ENCODE peak calls at places on chromosomes 1 and 21, in ten cellular contexts. J is CD8-positive, alpha-beta memory T cell; F is T-cell; B is brain pericyte; Q is mucosa of gallbladder; S is heart right ventricle; U is mucosa of descending colon; H is brain microvascular endothelial cell; W is heart left ventricle; I is NCI-H748 treated with DMSO at 0.1 percent for 48 hours. A is an unnamed sample.
A peak's percentile ranks its signal among the peaks of the same experiment; 100 is the strongest.

GRCh38 chr1:226738421-226738994 is 574 bp downstream of the ITPKB start:
- DNase-seq in J (peak; percentile 24), F (peak; percentile 46), B (no peak), Q (no peak), S (peak; percentile 43), U (peak; percentile 73), H (no peak), W (peak; percentile 50), I (no peak), A (no peak)

GRCh38 chr1:89781494-89782126 is 39.2 kb upstream of the LRRC8D start:
- DNase-seq in J (peak; percentile 38), F (peak; percentile 66), B (no peak), Q (no peak), S (no peak), U (no peak), H (no peak), W (no peak), I (no peak), A (no peak)

GRCh38 chr1:119535381-119535780 is 28.4 kb downstream of the HSD3B1 start:
- DNase-seq in J (no peak), F (no peak), B (no peak), Q (no peak), S (no peak), U (no peak), H (no peak), W (no peak), I (no peak), A (no peak)

GRCh38 chr1:14924012-14924452 is 229.5 kb upstream of the TMEM51 start:
- DNase-seq in J (peak; percentile 7), F (peak; percentile 6), B (no peak), Q (peak; percentile 66), S (peak; percentile 73), U (peak; percentile 78), H (no peak), W (peak; percentile 80), I (no peak), A (no peak)

GRCh38 chr1:214264196-214264595 is 16.8 kb upstream of the SMYD2 start:
- DNase-seq in J (no peak), F (no peak), B (no peak), Q (no peak), S (no peak), U (no peak), H (no peak), W (no peak), I (no peak), A (no peak)

GRCh38 chr1:208433086-208433485 is 188.9 kb upstream of the PLXNA2 start:
- DNase-seq in J (no peak), F (no peak), B (no peak), Q (no peak), S (no peak), U (no peak), H (no peak), W (no peak), I (no peak), A (no peak)

GRCh38 chr1:176188604-176189003 is 18.5 kb downstream of the COP1 start:
- DNase-seq in J (no peak), F (no peak), B (no peak), Q (no peak), S (no peak), U (no peak), H (no peak), W (no peak), I (no peak), A (no peak)

GRCh38 chr1:99728494-99729235 is 37.8 kb downstream of the FRRS1 start:
- DNase-seq in J (no peak), F (no peak), B (peak; percentile 27), Q (no peak), S (no peak), U (no peak), H (peak; percentile 51), W (peak; percentile 30), I (no peak), A (peak; percentile 23)

GRCh38 chr1:6108937-6109636 is 63.4 kb downstream of the KCNAB2 start:
- DNase-seq in J (no peak), F (peak; percentile 7), B (no peak), Q (no peak), S (peak; percentile 17), U (peak; percentile 47), H (peak; percentile 33), W (peak; percentile 19), I (peak; percentile 0), A (peak; percentile 28)

GRCh38 chr1:48039088-48040049 is 42.2 kb upstream of the TRABD2B start:
- DNase-seq in J (no peak), F (no peak), B (no peak), Q (no peak), S (no peak), U (no peak), H (no peak), W (peak; percentile 39), I (no peak), A (no peak)

GRCh38 chr1:203593723-203594122 is 32.9 kb upstream of the ATP2B4 start:
- DNase-seq in J (peak; percentile 47), F (peak; percentile 49), B (no peak), Q (no peak), S (peak; percentile 24), U (no peak), H (no peak), W (peak; percentile 48), I (no peak), A (no peak)

GRCh38 chr1:33370286-33370685 is 49.4 kb upstream of the A3GALT2 start:
- DNase-seq in J (no peak), F (no peak), B (no peak), Q (no peak), S (peak; percentile 47), U (no peak), H (no peak), W (peak; percentile 83), I (no peak), A (no peak)

GRCh38 chr1:9317591-9318331 is 25.1 kb downstream of the SPSB1 start:
- DNase-seq in J (no peak), F (no peak), B (no peak), Q (no peak), S (no peak), U (no peak), H (no peak), W (no peak), I (no peak), A (no peak)

GRCh38 chr1:161805399-161806197 is 39.5 kb downstream of the ATF6 start:
- DNase-seq in J (no peak), F (no peak), B (no peak), Q (no peak), S (no peak), U (no peak), H (no peak), W (no peak), I (no peak), A (no peak)

GRCh38 chr1:210294991-210295773 is 33.5 kb upstream of the HHAT start:
- DNase-seq in J (no peak), F (no peak), B (no peak), Q (peak; percentile 14), S (peak; percentile 60), U (no peak), H (peak; percentile 29), W (peak; percentile 81), I (no peak), A (no peak)

GRCh38 chr1:223771814-223772770 is 59.8 kb downstream of the CAPN2 start:
- DNase-seq in J (no peak), F (no peak), B (peak; percentile 61), Q (peak; percentile 54), S (peak; percentile 38), U (no peak), H (peak; percentile 95), W (peak; percentile 67), I (peak; percentile 35), A (peak; percentile 84)

GRCh38 chr1:209627349-209628196 is 24.7 kb downstream of the LAMB3 start:
- DNase-seq in J (peak; percentile 60), F (peak; percentile 57), B (no peak), Q (peak; percentile 67), S (peak; percentile 86), U (peak; percentile 75), H (peak; percentile 48), W (peak; percentile 81), I (peak; percentile 18), A (no peak)

GRCh38 chr1:178310685-178311105 is 186.1 kb downstream of the CLEC20A start:
- DNase-seq in J (no peak), F (no peak), B (peak; percentile 17), Q (no peak), S (no peak), U (no peak), H (peak; percentile 47), W (no peak), I (peak; percentile 65), A (peak; percentile 23)

GRCh38 chr1:208737922-208738321 is 493.7 kb upstream of the PLXNA2 start:
- DNase-seq in J (no peak), F (no peak), B (no peak), Q (no peak), S (no peak), U (no peak), H (no peak), W (no peak), I (no peak), A (no peak)

GRCh38 chr1:174789399-174789798 is 210.3 kb upstream of the CACYBP start:
- DNase-seq in J (no peak), F (no peak), B (no peak), Q (no peak), S (no peak), U (no peak), H (peak; percentile 86), W (no peak), I (no peak), A (peak; percentile 47)

GRCh38 chr1:203463469-203464062 is 12.0 kb upstream of the PRELP start:
- DNase-seq in J (no peak), F (no peak), B (no peak), Q (no peak), S (no peak), U (no peak), H (no peak), W (no peak), I (no peak), A (no peak)

GRCh38 chr21:38958940-38959685 is 153.4 kb downstream of the ETS2 start:
- DNase-seq in J (no peak), F (no peak), B (no peak), Q (peak; percentile 61), S (no peak), U (no peak), H (peak; percentile 32), W (peak; percentile 46), I (no peak), A (no peak)

GRCh38 chr1:15332952-15333715 is 76.6 kb upstream of the EFHD2 start:
- DNase-seq in J (no peak), F (no peak), B (no peak), Q (no peak), S (no peak), U (no peak), H (no peak), W (no peak), I (no peak), A (no peak)

GRCh38 chr1:43557744-43558245 is 27.1 kb downstream of the PTPRF start:
- DNase-seq in J (no peak), F (no peak), B (no peak), Q (peak; percentile 69), S (no peak), U (peak; percentile 86), H (no peak), W (no peak), I (no peak), A (no peak)

GRCh38 chr1:33137800-33138199 is 44.0 kb downstream of the TRIM62 start:
- DNase-seq in J (peak; percentile 8), F (no peak), B (no peak), Q (no peak), S (peak; percentile 58), U (no peak), H (no peak), W (peak; percentile 64), I (no peak), A (no peak)

GRCh38 chr1:51729824-51730284 is 113.0 kb downstream of the OSBPL9 start:
- DNase-seq in J (no peak), F (no peak), B (no peak), Q (no peak), S (no peak), U (no peak), H (no peak), W (no peak), I (no peak), A (no peak)

GRCh38 chr1:178143730-178144343 is 49.9 kb downstream of the RASAL2 start:
- DNase-seq in J (no peak), F (no peak), B (no peak), Q (no peak), S (no peak), U (no peak), H (no peak), W (no peak), I (no peak), A (no peak)

GRCh38 chr1:173048629-173049326 is 2.0 kb downstream of the TNFSF18 start:
- DNase-seq in J (no peak), F (no peak), B (no peak), Q (no peak), S (no peak), U (no peak), H (no peak), W (no peak), I (no peak), A (no peak)